ENCODE peak calls at places on chromosomes 11 and 22, in seven cellular contexts. E is naive thymus-derived CD4-positive, alpha-beta T cell; N is SK-N-DZ; S is fibroblast of gingiva; T is mesenteric fat pad; K is glomerular endothelial cell; M is tibial artery. B is an unnamed sample.

GRCh38 chr11:91075032-91075695 is 852.3 kb upstream of the CHORDC1 start:
- DNase-seq in E (no peak), N (no peak), S (no peak), T (no peak), K (no peak), M (no peak), B (no peak)

GRCh38 chr22:20606041-20606783 is 98.8 kb downstream of the MED15 start:
- DNase-seq in E (peak), N (peak), S (peak), T (no peak), K (peak), M (no peak), B (peak)

GRCh38 chr11:30424851-30425250 is 101.9 kb downstream of the ARL14EP start:
- DNase-seq in E (no peak), N (peak), S (no peak), T (no peak), K (no peak), M (no peak), B (no peak)

GRCh38 chr11:33478111-33478573 is 221.0 kb downstream of the HIPK3 start:
- DNase-seq in E (no peak), N (peak), S (no peak), T (no peak), K (no peak), M (no peak), B (no peak)

GRCh38 chr11:77654770-77655434 is 17.3 kb upstream of the CLNS1A start:
- DNase-seq in E (no peak), N (no peak), S (no peak), T (no peak), K (no peak), M (no peak), B (no peak)

GRCh38 chr11:118653684-118654390 is 25.6 kb downstream of the TREH start:
- DNase-seq in E (no peak), N (no peak), S (no peak), T (no peak), K (no peak), M (no peak), B (no peak)

GRCh38 chr11:58770627-58771457 is 39.1 kb upstream of the GLYAT start:
- DNase-seq in E (no peak), N (no peak), S (no peak), T (no peak), K (no peak), M (no peak), B (no peak)

GRCh38 chr11:107719062-107719461 is 7.2 kb upstream of the SLN start:
- DNase-seq in E (no peak), N (no peak), S (no peak), T (no peak), K (no peak), M (no peak), B (no peak)

GRCh38 chr11:50267851-50268250 is 235.2 kb downstream of the OR4C45 start:
- DNase-seq in E (no peak), N (no peak), S (no peak), T (no peak), K (no peak), M (no peak), B (no peak)

GRCh38 chr11:65381721-65382035 is 768 bp downstream of the SLC25A45 start:
- DNase-seq in E (no peak), N (peak), S (no peak), T (no peak), K (no peak), M (peak), B (no peak)

GRCh38 chr11:66070604-66071325 is 693 bp downstream of the PACS1 start:
- DNase-seq in E (no peak), N (no peak), S (peak), T (no peak), K (no peak), M (peak), B (peak)

GRCh38 chr22:18076060-18076497 is 1.7 kb upstream of the PEX26 start:
- DNase-seq in E (peak), N (peak), S (peak), T (peak), K (peak), M (peak), B (peak)

GRCh38 chr22:40714514-40714966 is 35.3 kb downstream of the MCHR1 start:
- DNase-seq in E (no peak), N (no peak), S (no peak), T (no peak), K (no peak), M (no peak), B (no peak)

GRCh38 chr11:115613986-115614625 is 109.9 kb upstream of the CADM1 start:
- DNase-seq in E (no peak), N (no peak), S (no peak), T (no peak), K (no peak), M (no peak), B (no peak)

GRCh38 chr11:7665473-7666291 is 7.6 kb downstream of the CYB5R2 start:
- DNase-seq in E (peak), N (peak), S (peak), T (no peak), K (peak), M (peak), B (peak)